ENCODE peak calls at places on chromosomes 5 and 9, in six cellular contexts. S is psoas muscle, I is GM20000, M is type B pancreatic cell, V is nephron progenitor cell, L is upper lobe of left lung. E is an unnamed sample.

GRCh38 chr5:118580959-118581358 is 407.4 kb downstream of the DTWD2 start:
- DNase-seq in S (no peak), I (no peak), M (no peak), V (no peak), L (no peak), E (no peak)

GRCh38 chr5:161600156-161600555 is 53.6 kb upstream of the GABRB2 start:
- DNase-seq in S (no peak), I (no peak), M (no peak), V (no peak), L (no peak), E (no peak)

GRCh38 chr5:113161806-113162205 is 185.2 kb downstream of the DCP2 start:
- DNase-seq in S (no peak), I (no peak), M (no peak), V (no peak), L (no peak), E (no peak)

GRCh38 chr9:84758817-84759216 is 89.3 kb downstream of the NTRK2 start:
- DNase-seq in S (no peak), I (no peak), M (no peak), V (no peak), L (no peak), E (no peak)

GRCh38 chr9:34961574-34962480 is 3.7 kb downstream of the PHF24 start:
- DNase-seq in S (no peak), I (peak), M (no peak), V (no peak), L (no peak), E (no peak)

GRCh38 chr5:180339583-180340183 is 13.5 kb downstream of the GFPT2 start:
- DNase-seq in S (no peak), I (no peak), M (no peak), V (no peak), L (no peak), E (no peak)

GRCh38 chr5:66232701-66233100 is 88.6 kb downstream of the SREK1 start:
- DNase-seq in S (no peak), I (no peak), M (no peak), V (no peak), L (no peak), E (peak)

GRCh38 chr5:134028496-134028895 is 23.7 kb upstream of the VDAC1 start:
- DNase-seq in S (no peak), I (no peak), M (no peak), V (no peak), L (no peak), E (no peak)

GRCh38 chr5:91420879-91421278 is 37.8 kb upstream of the ARRDC3 start:
- DNase-seq in S (no peak), I (no peak), M (no peak), V (no peak), L (no peak), E (no peak)

GRCh38 chr5:169251685-169252084 is 49.3 kb downstream of the SLIT3 start:
- DNase-seq in S (no peak), I (no peak), M (no peak), V (no peak), L (no peak), E (no peak)

GRCh38 chr5:69202497-69202896 is 13.1 kb downstream of the CENPH start:
- DNase-seq in S (no peak), I (no peak), M (no peak), V (no peak), L (no peak), E (no peak)

GRCh38 chr5:53381-54174 is 38.4 kb upstream of the PLEKHG4B start:
- DNase-seq in S (no peak), I (peak), M (peak), V (peak), L (peak), E (peak)

GRCh38 chr9:17137576-17137975 is 2.7 kb downstream of the CNTLN start:
- DNase-seq in S (no peak), I (no peak), M (no peak), V (no peak), L (no peak), E (no peak)

GRCh38 chr5:10021248-10021647 is 228.4 kb downstream of the ATPSCKMT start:
- DNase-seq in S (no peak), I (no peak), M (no peak), V (no peak), L (no peak), E (no peak)

DNA sequence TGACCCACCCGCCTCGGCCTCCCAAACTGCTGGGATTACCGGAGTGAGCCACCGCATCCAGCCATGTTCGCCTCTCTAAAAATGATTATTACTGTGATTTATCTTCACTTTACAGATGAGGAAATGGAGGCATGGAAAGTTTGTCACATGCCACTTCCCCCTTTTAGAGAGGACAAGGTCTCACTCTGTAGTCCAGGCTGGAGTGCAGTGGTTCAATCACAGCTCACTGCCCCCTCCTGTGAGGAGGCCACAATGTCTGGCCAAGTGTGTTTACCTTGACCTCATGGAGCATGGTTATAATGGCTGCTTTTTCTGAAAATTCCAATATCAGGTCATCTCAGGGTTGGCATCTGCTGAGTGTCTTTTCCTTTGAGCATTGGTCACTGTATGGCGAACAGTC is 6.7 kb downstream of the PRRT1B start:
- DNase-seq in S (no peak), I (no peak), M (no peak), V (no peak), L (no peak), E (no peak)
- TF ChIP-seq CTCF in S (no peak), I (no peak), M (no peak), V (no peak), L (no peak), E (no peak)

DNA sequence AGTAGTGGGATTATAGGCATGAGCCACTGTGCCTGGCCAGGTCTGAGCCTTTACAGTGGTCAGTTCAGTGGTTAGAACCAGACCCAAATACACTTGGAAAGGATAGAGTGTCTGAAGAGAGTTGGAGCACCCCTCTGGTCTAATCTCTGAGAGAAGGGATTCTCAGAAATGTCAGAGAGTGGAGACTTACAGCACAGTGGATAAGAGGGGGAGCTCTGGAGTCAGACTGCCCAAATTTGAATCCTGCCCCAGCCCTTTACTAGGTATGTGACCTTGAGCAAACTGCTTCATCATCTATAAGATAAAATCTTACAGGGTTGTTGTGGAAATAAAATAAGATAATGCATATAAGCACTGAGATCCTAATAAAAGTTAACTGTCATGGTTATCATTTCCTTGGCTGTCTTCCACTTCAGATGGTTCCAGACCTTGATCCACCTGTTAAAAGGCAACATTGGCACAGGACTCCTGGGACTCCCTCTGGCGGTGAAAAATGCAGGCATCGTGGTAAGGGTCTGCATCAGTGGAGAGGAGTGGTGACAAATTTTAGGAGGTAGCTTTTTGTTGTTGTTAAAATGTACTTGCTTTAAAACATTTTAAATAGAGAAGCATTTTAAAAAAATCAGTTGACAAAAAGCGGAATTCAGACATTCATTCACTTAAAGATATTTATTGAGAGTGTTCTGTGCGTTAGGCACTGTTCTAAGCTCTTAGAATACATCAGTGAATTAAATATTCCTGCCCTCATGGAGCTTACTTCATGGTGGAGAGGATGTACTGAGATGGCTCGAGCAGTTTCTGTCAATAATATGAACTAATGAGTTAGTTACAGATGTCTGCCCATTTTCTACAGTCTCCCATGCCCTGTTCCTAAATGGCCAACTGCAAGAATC is 16.0 kb downstream of the SLC36A1 start:
- DNase-seq in S (no peak), I (no peak), M (no peak), V (peak), L (no peak), E (peak)
- TF ChIP-seq CTCF in S (peak), I (no peak), M (peak), V (peak), L (no peak), E (peak)

GRCh38 chr9:9004844-9005243 is 1205.3 kb upstream of the DMAC1 start:
- DNase-seq in S (no peak), I (no peak), M (no peak), V (no peak), L (no peak), E (no peak)

GRCh38 chr9:9003184-9003583 is 1203.6 kb upstream of the DMAC1 start:
- DNase-seq in S (no peak), I (no peak), M (no peak), V (no peak), L (no peak), E (no peak)
- TF ChIP-seq CTCF in S (no peak), I (no peak), M (peak), V (peak), L (no peak), E (peak)

DNA sequence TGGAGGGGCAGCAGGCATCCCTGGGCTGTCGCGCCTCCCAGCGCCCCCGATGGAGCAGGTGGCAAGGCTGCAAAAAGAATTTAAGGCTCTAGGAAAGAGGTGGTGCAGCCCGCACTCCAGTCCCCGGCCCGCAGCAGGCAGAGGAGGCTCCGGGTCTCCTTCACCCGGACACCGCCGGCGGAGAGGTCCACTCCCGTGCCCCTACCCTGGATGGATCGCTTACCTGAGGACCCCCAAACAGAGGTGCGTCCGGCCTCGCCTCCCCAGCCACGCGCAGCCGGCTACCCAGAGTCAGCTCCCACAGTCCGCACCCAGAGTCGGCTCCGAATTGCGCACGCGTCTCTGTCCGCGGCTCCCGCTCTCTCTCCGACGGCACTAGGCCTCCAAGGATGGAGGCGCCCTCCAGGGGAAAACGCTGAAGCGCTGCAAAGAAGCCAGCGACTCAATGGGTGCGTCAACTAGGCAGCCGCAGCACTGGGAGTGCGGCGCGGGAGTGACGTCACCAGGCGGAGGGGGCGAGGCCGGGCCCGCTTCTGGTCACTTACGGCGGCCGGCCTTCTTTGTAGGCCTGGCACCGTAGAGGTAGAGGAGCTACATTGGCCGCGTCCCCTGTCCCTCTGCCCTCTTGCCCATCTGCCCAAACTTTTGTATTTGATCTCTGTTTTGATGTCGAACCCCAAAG is at the start of gene ELP1:
- DNase-seq in S (peak), I (peak), M (peak), V (peak), L (peak), E (peak)
- TF ChIP-seq CTCF in S (no peak), I (peak), M (peak), V (no peak), L (peak), E (no peak)

DNA sequence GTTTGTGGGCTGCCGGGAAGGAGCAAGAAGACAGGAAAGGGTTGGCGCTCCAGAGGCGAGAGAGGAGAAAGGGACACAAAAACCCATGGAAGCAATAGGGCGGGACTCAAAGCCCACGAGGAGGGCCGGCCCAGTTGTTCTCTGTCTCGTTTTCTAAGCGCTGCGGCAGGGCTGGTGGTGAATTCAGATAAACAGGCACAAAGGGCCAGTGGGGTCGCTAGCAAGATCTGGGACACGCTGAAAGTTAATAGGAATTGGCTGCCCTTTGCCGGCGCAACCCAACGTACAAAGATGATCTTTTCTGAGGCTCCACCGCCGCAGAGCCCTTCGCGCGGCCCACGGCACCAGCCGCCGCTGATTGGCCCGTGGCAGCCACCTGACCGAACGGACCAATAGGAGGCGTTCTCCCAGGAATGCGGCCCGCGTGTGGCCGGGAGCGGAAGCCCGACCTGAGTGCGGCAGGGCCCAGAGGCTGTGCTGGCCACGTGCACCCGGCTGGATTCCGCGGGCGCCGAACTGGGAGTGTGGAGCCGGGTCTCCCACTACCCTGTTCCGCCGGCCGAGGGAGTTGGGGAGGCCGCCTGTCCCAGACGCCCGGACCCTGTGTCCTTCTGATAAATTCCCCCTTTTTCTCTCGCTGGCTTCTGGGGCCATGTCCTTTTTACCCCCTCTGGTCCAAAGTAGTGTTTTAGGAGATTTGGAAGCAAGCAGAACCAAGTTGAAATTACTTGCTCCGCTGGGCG is 16.8 kb upstream of the NSD1 start:
- DNase-seq in S (peak), I (peak), M (no peak), V (peak), L (peak), E (no peak)
- TF ChIP-seq CTCF in S (no peak), I (no peak), M (no peak), V (no peak), L (peak), E (no peak)

DNA sequence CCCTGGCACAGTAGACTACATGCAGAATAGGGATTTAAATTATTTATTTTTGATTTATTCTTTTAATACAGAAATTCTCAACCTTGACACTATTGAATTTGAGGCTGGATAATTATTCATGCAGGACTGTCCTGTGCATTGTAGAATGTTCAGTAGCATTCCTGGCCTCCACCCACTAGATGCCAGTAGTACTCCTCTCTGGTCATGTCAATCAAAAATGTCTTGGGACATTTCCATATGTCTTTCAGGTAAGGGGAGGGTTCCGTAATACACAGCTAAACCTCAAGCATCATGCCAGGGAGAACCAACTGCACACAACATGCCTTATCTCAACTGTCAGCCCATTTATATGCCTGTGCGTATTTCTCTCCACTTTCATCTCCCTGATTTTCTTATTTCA is 231.8 kb downstream of the BRINP1 start:
- DNase-seq in S (no peak), I (no peak), M (no peak), V (no peak), L (no peak), E (no peak)
- TF ChIP-seq CTCF in S (no peak), I (no peak), M (no peak), V (no peak), L (no peak), E (no peak)

E was measured in neural crest cell.